ENCODE peak calls at places on chromosomes 5 and 9, in four cellular contexts. O is IMR-90, J is H9, I is neuronal stem cell. P is an unnamed sample.

GRCh38 chr9:18566125-18566524 is 92.2 kb downstream of the ADAMTSL1 start:
- DNase-seq in O (peak), I (no peak), J (no peak), P (no peak)

GRCh38 chr9:130626249-130626982 is 38.0 kb upstream of the PRDM12 start:
- DNase-seq in J (peak), I (no peak), O (no peak), P (no peak)

GRCh38 chr5:137310051-137310730 is 188.9 kb downstream of the SPOCK1 start:
- DNase-seq in O (peak), J (no peak), I (no peak), P (peak)

GRCh38 chr9:95379630-95380029 is 62.1 kb upstream of the FANCC start:
- DNase-seq in I (no peak), J (no peak), O (no peak), P (no peak)

GRCh38 chr5:362978-363765 is 41.7 kb downstream of the AHRR start:
- DNase-seq in J (no peak), I (no peak), O (no peak), P (no peak)

GRCh38 chr5:40503438-40503837 is 176.3 kb upstream of the PTGER4 start:
- DNase-seq in I (no peak), J (no peak), O (peak), P (no peak)

GRCh38 chr9:70902705-70903131 is 218.7 kb downstream of the TRPM3 start:
- DNase-seq in J (no peak), O (peak), I (no peak), P (peak)

GRCh38 chr5:55134053-55134722 is 25.8 kb upstream of the GPX8 start:
- DNase-seq in O (no peak), I (no peak), J (no peak), P (peak)

GRCh38 chr5:151405334-151405872 is 42.0 kb upstream of the SLC36A1 start:
- DNase-seq in J (no peak), I (no peak), O (no peak), P (no peak)

GRCh38 chr5:141716009-141716408 is 34.0 kb upstream of the ARAP3 start:
- DNase-seq in O (no peak), I (no peak), J (no peak), P (no peak)

GRCh38 chr9:119483153-119483552 is 113.9 kb upstream of the BRINP1 start:
- DNase-seq in O (no peak), I (no peak), J (no peak), P (no peak)

GRCh38 chr5:530556-530955 is 6.3 kb upstream of the SLC9A3 start:
- DNase-seq in J (no peak), O (no peak), I (no peak), P (no peak)

GRCh38 chr5:53032188-53032587 is 43.0 kb downstream of the ITGA2 start:
- DNase-seq in J (no peak), I (no peak), O (no peak), P (no peak)
- H3K4me2 ChIP-seq in J (no peak), I (no peak), O (no peak), P (no peak)

GRCh38 chr5:140403613-140404012 is 2.0 kb downstream of the ANKHD1 start:
- DNase-seq in I (no peak), J (no peak), O (no peak), P (no peak)

GRCh38 chr5:140402258-140403074 is 833 bp downstream of the ANKHD1 start:
- DNase-seq in I (peak), J (peak), O (peak), P (peak)

GRCh38 chr5:140398379-140398811 is 3.2 kb upstream of the ANKHD1 start:
- DNase-seq in J (no peak), O (no peak), I (no peak), P (peak)

GRCh38 chr5:140401362-140402257 is at the start of gene ANKHD1:
- DNase-seq in O (peak), J (peak), I (peak), P (peak)

DNA sequence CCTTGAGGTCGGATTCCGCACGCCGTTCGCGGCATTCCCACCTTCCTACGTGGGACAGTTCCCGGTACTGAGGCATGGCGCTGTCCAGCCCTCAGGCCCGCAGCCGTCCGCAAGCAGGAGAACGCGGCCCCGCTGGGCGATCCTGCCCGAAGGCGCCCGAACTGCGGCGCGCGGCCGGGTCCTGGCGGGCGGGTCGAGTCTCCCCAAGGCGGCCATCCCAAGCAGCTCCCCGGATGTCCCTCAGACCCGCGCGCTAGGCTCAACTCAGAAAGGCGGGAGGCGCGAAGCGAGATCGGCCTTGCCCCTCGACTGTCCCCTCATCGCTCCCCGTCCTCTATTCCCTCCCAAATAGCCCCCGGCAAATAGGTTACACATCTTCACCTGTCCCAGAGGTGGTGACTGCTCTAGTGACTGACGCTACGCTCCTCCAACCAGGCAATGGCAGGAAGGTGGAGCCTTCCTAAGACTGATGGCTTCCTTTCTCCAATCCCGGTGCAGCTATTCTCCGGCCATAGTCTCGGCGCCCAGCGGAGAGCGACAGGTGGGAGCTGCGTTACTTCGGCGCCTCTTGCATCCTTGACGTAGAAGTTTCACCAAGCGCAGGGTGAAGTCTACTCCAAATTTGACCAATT is 787 bp upstream of the ANKHD1 start:
- DNase-seq in O (peak), I (peak), J (peak), P (peak)
- H4K91ac ChIP-seq in O (peak), I (no peak), J (no peak), P (peak)

GRCh38 chr9:135519179-135519971 is 1.9 kb upstream of the LCN1 start:
- DNase-seq in O (no peak), I (no peak), J (no peak), P (no peak)

GRCh38 chr9:135522931-135523330 is 1.7 kb downstream of the LCN1 start:
- DNase-seq in J (no peak), O (no peak), I (no peak), P (no peak)

GRCh38 chr9:135522137-135522877 is 1.1 kb downstream of the LCN1 start:
- DNase-seq in J (no peak), I (no peak), O (no peak), P (no peak)

GRCh38 chr9:135521608-135522095 is 412 bp downstream of the LCN1 start:
- DNase-seq in J (no peak), O (no peak), I (no peak), P (no peak)

GRCh38 chr9:135520916-135521607 is at the start of gene LCN1:
- DNase-seq in J (no peak), I (no peak), O (no peak), P (no peak)
- H3K4me2 ChIP-seq in J (no peak), I (no peak), O (no peak), P (no peak)

GRCh38 chr9:34991833-34992375 is 2.4 kb downstream of the DNAJB5 start:
- DNase-seq in I (no peak), O (no peak), J (peak), P (no peak)

GRCh38 chr9:34989056-34989945 is at the start of gene DNAJB5:
- DNase-seq in J (peak), O (peak), I (peak), P (peak)

GRCh38 chr9:34990908-34991832 is 1.6 kb downstream of the DNAJB5 start:
- DNase-seq in I (no peak), O (no peak), J (peak), P (no peak)

GRCh38 chr9:34988218-34989055 is 1.1 kb upstream of the DNAJB5 start:
- DNase-seq in O (no peak), I (no peak), J (peak), P (no peak)

GRCh38 chr9:34989946-34990635 is 546 bp downstream of the DNAJB5 start:
- DNase-seq in O (peak), J (peak), I (peak), P (peak)
- H4K91ac ChIP-seq in O (peak), J (no peak), I (no peak), P (peak)

DNA sequence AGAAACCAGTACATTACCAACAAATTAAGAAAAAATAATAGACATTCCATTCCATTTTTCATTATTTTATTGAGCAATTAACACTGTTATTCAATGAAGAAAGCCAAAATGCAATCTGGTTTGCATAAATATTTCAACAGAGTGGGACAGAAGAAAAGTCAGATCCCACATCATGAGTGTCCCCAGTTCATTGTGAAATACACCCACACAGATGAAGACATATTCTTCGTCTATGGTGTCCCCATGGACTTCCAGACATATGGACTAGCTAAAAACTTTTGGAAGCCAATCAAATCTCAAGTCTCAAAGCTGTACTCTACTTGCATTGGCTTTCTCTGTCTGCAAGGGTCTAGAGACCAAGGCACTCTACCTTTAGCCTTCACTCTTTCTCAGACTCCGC is 194.3 kb downstream of the SEMA5A start:
- DNase-seq in I (no peak), J (no peak), O (no peak), P (no peak)
- H3K4me2 ChIP-seq in I (no peak), J (no peak), O (no peak), P (no peak)

GRCh38 chr5:140341591-140341990 is 4.8 kb downstream of the HBEGF start:
- DNase-seq in I (no peak), O (no peak), J (no peak), P (no peak)
- H4K91ac ChIP-seq in I (no peak), O (no peak), J (no peak), P (no peak)

DNA sequence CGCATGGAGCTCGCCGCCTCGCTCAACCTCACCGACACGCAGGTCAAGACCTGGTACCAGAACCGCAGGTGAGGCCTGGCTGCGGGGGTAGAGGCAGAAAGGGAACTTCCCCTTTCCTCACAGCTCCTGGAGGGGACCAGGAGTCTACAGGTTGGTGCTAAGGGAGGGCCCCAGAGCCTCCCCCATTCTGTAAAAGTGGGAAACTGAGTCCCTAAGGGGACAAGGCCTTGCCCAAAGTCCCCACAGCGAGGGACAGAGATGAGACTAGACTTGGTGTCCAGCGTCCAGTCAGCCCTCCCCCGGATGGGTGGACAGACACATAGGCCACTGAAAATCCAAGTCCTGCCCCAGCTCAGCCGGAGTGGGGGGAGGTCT is 5.1 kb downstream of the BARHL1 start:
- DNase-seq in I (no peak), O (no peak), J (no peak), P (no peak)
- H3K4me2 ChIP-seq in I (no peak), O (no peak), J (peak), P (no peak)

DNA sequence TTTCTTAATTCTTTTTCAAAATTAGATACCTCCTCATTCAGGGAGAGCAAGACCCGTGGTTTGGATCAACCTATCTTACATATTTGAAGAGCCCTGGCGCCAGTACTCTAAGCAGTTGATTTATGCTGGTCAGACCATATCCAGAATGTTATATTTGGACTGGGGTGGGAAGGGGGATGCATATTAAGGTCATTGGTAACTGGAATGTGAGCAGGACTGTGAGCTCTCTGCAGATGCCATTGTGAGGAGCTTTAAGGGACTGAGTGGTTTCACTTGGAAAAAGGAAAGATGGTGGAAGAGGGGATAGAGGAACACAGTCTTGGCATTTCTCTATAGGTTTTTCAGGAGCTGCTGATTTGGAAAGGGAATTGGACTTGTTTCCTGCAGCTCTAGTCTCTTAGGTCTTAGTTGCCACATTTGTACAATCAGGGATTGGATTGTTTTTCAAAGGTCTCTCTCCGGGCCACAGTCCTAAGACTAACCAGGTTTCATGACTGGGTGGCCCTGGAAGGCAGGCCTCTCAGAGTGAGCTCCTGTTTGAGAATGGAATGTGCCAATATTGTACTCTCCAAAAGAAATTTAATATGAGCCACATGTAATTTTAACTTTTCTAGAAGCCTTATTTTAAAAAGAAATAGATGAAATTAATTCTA is 25.8 kb upstream of the F2R start:
- DNase-seq in J (no peak), O (no peak), I (no peak), P (no peak)
- H4K91ac ChIP-seq in J (no peak), O (peak), I (no peak), P (no peak)

GRCh38 chr9:22041329-22041728 is 32.2 kb upstream of the CDKN2B start:
- DNase-seq in J (no peak), I (no peak), O (no peak), P (no peak)
- H3K4me2 ChIP-seq in J (no peak), I (no peak), O (no peak), P (no peak)

DNA sequence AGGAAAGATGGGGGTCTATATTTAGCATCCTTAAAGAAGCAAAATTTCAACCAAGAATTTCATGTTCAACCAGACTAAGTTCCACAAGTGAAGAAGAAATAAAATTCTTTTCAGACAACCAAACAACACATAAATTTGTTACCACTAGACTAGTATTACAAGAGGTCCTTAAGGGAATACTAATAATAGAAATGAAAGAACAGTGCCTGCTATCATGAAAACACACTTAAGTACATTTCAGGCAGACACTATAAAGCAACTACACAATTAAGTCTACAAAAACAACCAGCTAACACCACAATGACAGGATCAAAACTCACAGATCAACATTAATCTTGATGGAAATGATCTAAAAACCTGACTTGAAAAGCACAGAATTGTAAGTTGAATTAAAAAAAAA is 477.2 kb downstream of the PTPRD start:
- DNase-seq in I (no peak), O (no peak), J (no peak), P (no peak)
- H4K91ac ChIP-seq in I (no peak), O (no peak), J (no peak), P (no peak)